ENCODE peak calls at places on chromosomes 4 and X, in five cellular contexts. D is A549, B is HepG2, Y is GM12878, K is K562. V is an unnamed sample.

GRCh38 chr4:71732066-71732465 is 51.8 kb downstream of the GC start:
- DNase-seq in D (no peak), B (no peak), Y (no peak), K (no peak), V (no peak)

GRCh38 chrX:49840679-49841078 is 11.6 kb downstream of the PAGE4 start:
- DNase-seq in D (peak), B (peak), Y (peak), K (peak), V (peak)

GRCh38 chr4:15352508-15352907 is 75.3 kb upstream of the C1QTNF7 start:
- DNase-seq in D (no peak), B (no peak), Y (no peak), K (no peak), V (no peak)

GRCh38 chrX:72025236-72025770 is 106.4 kb downstream of the RTL5 start:
- DNase-seq in D (no peak), B (no peak), Y (no peak), K (no peak), V (no peak)

GRCh38 chrX:71617742-71618141 is 569 bp downstream of the CXCR3 start:
- DNase-seq in D (no peak), B (no peak), Y (no peak), K (no peak), V (no peak)

GRCh38 chr4:110270492-110271197 is 72.2 kb upstream of the ELOVL6 start:
- DNase-seq in D (no peak), B (no peak), Y (no peak), K (no peak), V (no peak)

GRCh38 chr4:7828011-7828720 is 111.5 kb downstream of the AFAP1 start:
- DNase-seq in D (no peak), B (no peak), Y (no peak), K (no peak), V (peak)

GRCh38 chr4:89724716-89725115 is 112.2 kb downstream of the SNCA start:
- DNase-seq in D (no peak), B (no peak), Y (no peak), K (no peak), V (no peak)

GRCh38 chr4:82463221-82463620 is 32.8 kb downstream of the ENOPH1 start:
- DNase-seq in D (no peak), B (no peak), Y (no peak), K (no peak), V (no peak)

GRCh38 chrX:1391707-1392375 is at the start of gene SLC25A6:
- DNase-seq in D (peak), B (peak), Y (peak), K (peak), V (peak)

GRCh38 chr4:106615961-106616360 is 247.4 kb upstream of the GIMD1 start:
- DNase-seq in D (no peak), B (no peak), Y (no peak), K (no peak), V (no peak)

GRCh38 chr4:185470503-185471195 is 884 bp downstream of the CCDC110 start:
- DNase-seq in D (peak), B (peak), Y (no peak), K (peak), V (peak)

GRCh38 chr4:186016796-186017195 is 52.2 kb upstream of the TLR3 start:
- DNase-seq in D (no peak), B (no peak), Y (no peak), K (no peak), V (no peak)

GRCh38 chr4:126470862-126471261 is 1156.1 kb downstream of the FAT4 start:
- DNase-seq in D (no peak), B (no peak), Y (no peak), K (no peak), V (no peak)

GRCh38 chr4:113758361-113758760 is 3.2 kb downstream of the CAMK2D start:
- DNase-seq in D (no peak), B (no peak), Y (no peak), K (no peak), V (no peak)

GRCh38 chr4:154958621-154959358 is 177.7 kb downstream of the RBM46 start:
- DNase-seq in D (no peak), B (no peak), Y (no peak), K (no peak), V (no peak)

GRCh38 chr4:166078956-166079355 is 205.9 kb downstream of the TLL1 start:
- DNase-seq in D (no peak), B (no peak), Y (no peak), K (no peak), V (no peak)

GRCh38 chrX:42567268-42567667 is 210.7 kb downstream of the PPP1R2C start:
- DNase-seq in D (no peak), B (no peak), Y (no peak), K (no peak), V (no peak)

GRCh38 chrX:70208479-70208878 is 26.0 kb upstream of the AWAT1 start:
- DNase-seq in D (no peak), B (no peak), Y (no peak), K (no peak), V (no peak)

GRCh38 chr4:2849267-2850140 is 5.9 kb downstream of the ADD1 start:
- DNase-seq in D (no peak), B (no peak), Y (no peak), K (no peak), V (no peak)

GRCh38 chr4:124459196-124459921 is 253.2 kb downstream of the ANKRD50 start:
- DNase-seq in D (no peak), B (no peak), Y (no peak), K (no peak), V (no peak)

GRCh38 chr4:29075366-29075765 is 1644.8 kb upstream of the PCDH7 start:
- DNase-seq in D (no peak), B (no peak), Y (no peak), K (no peak), V (no peak)

GRCh38 chrX:110734894-110735541 is 60.6 kb downstream of the CHRDL1 start:
- DNase-seq in D (no peak), B (no peak), Y (no peak), K (no peak), V (no peak)

GRCh38 chr4:152385551-152385950 is 150.3 kb downstream of the FBXW7 start:
- DNase-seq in D (no peak), B (no peak), Y (no peak), K (peak), V (peak)

GRCh38 chr4:43411226-43411625 is 518.7 kb downstream of the GRXCR1 start:
- DNase-seq in D (no peak), B (no peak), Y (no peak), K (no peak), V (no peak)

GRCh38 chr4:1683371-1683902 is 676 bp downstream of the FAM53A start:
- DNase-seq in D (no peak), B (no peak), Y (no peak), K (no peak), V (no peak)
- TF ChIP-seq RFX5 in D (no peak), B (no peak), Y (no peak), K (no peak), V (no peak)

GRCh38 chr4:99586322-99586721 is 11.7 kb downstream of the MTTP start:
- DNase-seq in D (no peak), B (no peak), Y (no peak), K (no peak), V (no peak)

GRCh38 chr4:99587302-99587701 is 12.7 kb downstream of the MTTP start:
- DNase-seq in D (no peak), B (no peak), Y (no peak), K (no peak), V (no peak)

GRCh38 chr4:99587803-99588202 is 13.2 kb downstream of the MTTP start:
- DNase-seq in D (no peak), B (no peak), Y (no peak), K (no peak), V (no peak)

GRCh38 chr4:99585521-99585920 is 10.9 kb downstream of the MTTP start:
- DNase-seq in D (no peak), B (no peak), Y (no peak), K (no peak), V (no peak)

DNA sequence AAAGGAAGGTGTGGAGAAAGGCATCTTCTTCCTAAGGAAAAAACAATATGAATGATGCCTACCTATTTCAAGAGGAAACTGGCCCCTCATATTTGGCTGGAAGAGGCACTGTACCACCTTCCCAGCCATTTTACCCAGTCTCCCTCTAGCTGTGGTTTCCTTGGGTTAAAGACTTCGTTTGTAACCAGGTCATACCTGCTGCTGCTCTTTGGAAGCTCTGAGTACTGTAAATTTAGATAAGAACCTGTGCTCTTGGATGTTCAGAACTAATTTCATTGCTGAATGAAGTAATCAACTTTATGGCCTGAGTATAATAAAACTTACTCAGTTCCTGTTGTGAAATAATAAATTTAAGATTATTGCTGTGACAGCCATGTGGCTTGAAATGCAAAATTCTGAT is 12.1 kb downstream of the MTTP start:
- DNase-seq in D (no peak), B (no peak), Y (no peak), K (no peak), V (no peak)
- TF ChIP-seq USF2 in D (no peak), B (no peak), Y (no peak), K (no peak), V (no peak)

GRCh38 chrX:100928660-100929613 is at the start of gene XKRX:
- DNase-seq in D (peak), B (no peak), Y (no peak), K (peak), V (peak)
- TF ChIP-seq REST in D (no peak), B (no peak), Y (no peak), K (no peak), V (no peak)

DNA sequence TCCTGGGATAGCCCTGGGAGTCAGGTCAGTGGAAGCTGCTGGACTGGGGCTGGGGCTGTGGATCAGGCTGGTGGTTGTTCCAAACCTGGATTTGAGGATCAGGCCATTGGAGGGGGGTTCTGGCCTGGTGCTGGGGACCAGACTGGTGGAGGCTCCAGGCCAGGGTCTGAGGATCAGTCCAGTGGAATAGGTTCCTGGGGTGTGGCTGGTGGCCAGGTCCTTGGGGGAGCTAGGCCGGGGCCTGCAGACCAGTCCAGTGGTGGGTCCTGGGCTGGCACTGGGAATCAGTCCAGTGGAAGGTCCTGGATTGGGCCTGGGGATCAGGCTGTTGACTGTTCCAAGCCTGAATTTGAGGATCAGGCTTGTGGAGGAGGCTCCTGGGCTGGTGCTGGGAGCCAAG is 8.0 kb downstream of the ARMCX4 start:
- DNase-seq in D (no peak), B (no peak), Y (no peak), K (no peak), V (peak)
- TF ChIP-seq RFX5 in D (no peak), B (no peak), Y (no peak), K (no peak), V (no peak)

GRCh38 chrX:109360301-109360700 is 121.6 kb downstream of the GUCY2F start:
- DNase-seq in D (no peak), B (no peak), Y (no peak), K (no peak), V (no peak)
- TF ChIP-seq USF2 in D (no peak), B (no peak), Y (no peak), K (no peak), V (no peak)

GRCh38 chrX:9955506-9955905 is 11.7 kb upstream of the CLDN34 start:
- DNase-seq in D (no peak), B (no peak), Y (no peak), K (no peak), V (no peak)
- TF ChIP-seq REST in D (no peak), B (no peak), Y (no peak), K (no peak), V (no peak)

GRCh38 chr4:174928174-174928573 is 10.0 kb downstream of the ADAM29 start:
- DNase-seq in D (no peak), B (no peak), Y (peak), K (no peak), V (no peak)
- TF ChIP-seq RFX5 in D (no peak), B (no peak), Y (no peak), K (no peak), V (no peak)

GRCh38 chr4:81164623-81165416 is 50.2 kb downstream of the PRKG2 start:
- DNase-seq in D (peak), B (peak), Y (no peak), K (no peak), V (no peak)

GRCh38 chr4:81166431-81166830 is 48.6 kb downstream of the PRKG2 start:
- DNase-seq in D (no peak), B (no peak), Y (no peak), K (no peak), V (no peak)

GRCh38 chr4:81162752-81163458 is 52.1 kb downstream of the PRKG2 start:
- DNase-seq in D (no peak), B (no peak), Y (no peak), K (no peak), V (no peak)

GRCh38 chr4:81165853-81166430 is 49.1 kb downstream of the PRKG2 start:
- DNase-seq in D (no peak), B (no peak), Y (no peak), K (no peak), V (no peak)

DNA sequence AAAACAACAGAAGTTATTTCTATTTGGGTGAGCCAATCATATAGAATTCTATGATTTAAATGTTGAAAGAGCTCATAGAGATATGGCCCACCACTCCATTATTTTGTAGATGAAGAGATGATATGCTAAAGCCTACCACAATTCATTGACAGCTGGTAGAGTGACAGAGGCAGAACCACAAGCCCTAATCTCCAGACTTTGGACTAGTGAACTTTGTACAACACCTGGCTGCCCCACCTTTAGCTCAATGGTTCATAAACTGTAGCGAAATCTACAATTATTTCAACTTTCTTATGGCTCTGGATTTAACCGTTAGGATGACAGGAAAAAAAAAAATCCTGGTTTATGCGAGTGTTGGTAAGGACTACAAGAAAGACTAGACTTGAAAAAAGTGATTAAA is 50.9 kb downstream of the PRKG2 start:
- DNase-seq in D (no peak), B (no peak), Y (no peak), K (no peak), V (no peak)
- TF ChIP-seq USF2 in D (no peak), B (no peak), Y (no peak), K (no peak), V (no peak)